ENCODE peak calls at places on chromosomes 4 and X, in four cellular contexts. X is AG10803, J is kidney epithelial cell, I is lower leg skin. Z is an unnamed sample.

GRCh38 chrX:150897371-150898319 is 823 bp downstream of the CD99L2 start:
- DNase-seq in X (peak), J (no peak), I (peak), Z (no peak)

GRCh38 chr4:168631241-168632151 is 134.6 kb downstream of the PALLD start:
- DNase-seq in X (peak), J (no peak), I (peak), Z (no peak)

GRCh38 chr4:149512489-149512888 is 303.2 kb downstream of the IQCM start:
- DNase-seq in X (peak), J (no peak), I (no peak), Z (no peak)

GRCh38 chrX:111302284-111302683 is 32.0 kb upstream of the CAPN6 start:
- DNase-seq in X (no peak), J (no peak), I (no peak), Z (no peak)

GRCh38 chr4:8123389-8123788 is 35.2 kb downstream of the ABLIM2 start:
- DNase-seq in X (no peak), J (no peak), I (no peak), Z (no peak)

GRCh38 chr4:151176711-151177110 is 77.3 kb downstream of the RPS3A start:
- DNase-seq in X (no peak), J (no peak), I (no peak), Z (no peak)

GRCh38 chrX:110795645-110796510 is at the start of gene CHRDL1:
- DNase-seq in X (no peak), J (no peak), I (peak), Z (no peak)

GRCh38 chrX:46989548-46989947 is 77.3 kb downstream of the JADE3 start:
- DNase-seq in X (no peak), J (no peak), I (no peak), Z (no peak)

GRCh38 chr4:118173956-118174355 is 139.7 kb downstream of the NDST3 start:
- DNase-seq in X (peak), J (no peak), I (no peak), Z (no peak)

GRCh38 chr4:75891611-75892010 is 10.6 kb downstream of the PPEF2 start:
- DNase-seq in X (no peak), J (no peak), I (peak), Z (no peak)

GRCh38 chr4:186019264-186019663 is 49.7 kb upstream of the TLR3 start:
- DNase-seq in X (no peak), J (peak), I (no peak), Z (no peak)

GRCh38 chrX:74160358-74160757 is 143.6 kb upstream of the ZCCHC13 start:
- DNase-seq in X (peak), J (no peak), I (no peak), Z (no peak)

GRCh38 chr4:27090406-27090805 is 229.8 kb downstream of the STIM2 start:
- DNase-seq in X (no peak), J (no peak), I (peak), Z (no peak)

GRCh38 chr4:144663852-144664488 is 18.0 kb downstream of the HHIP start:
- DNase-seq in X (no peak), J (no peak), I (no peak), Z (no peak)

GRCh38 chr4:6019316-6020263 is 1.4 kb upstream of the C4orf50 start:
- DNase-seq in X (peak), J (no peak), I (no peak), Z (no peak)

GRCh38 chrX:120769576-120770341 is 105.9 kb downstream of the CT47B1 start:
- DNase-seq in X (peak), J (peak), I (no peak), Z (no peak)

GRCh38 chr4:112766422-112766821 is 129.5 kb downstream of the LARP7 start:
- DNase-seq in X (peak), J (no peak), I (no peak), Z (no peak)
- TF ChIP-seq CTCF in X (peak), J (peak), I (no peak), Z (peak)

GRCh38 chr4:38040619-38041018 is 80.4 kb downstream of the PTTG2 start:
- DNase-seq in X (no peak), J (no peak), I (no peak), Z (no peak)
- TF ChIP-seq CTCF in X (no peak), J (no peak), I (no peak), Z (no peak)

DNA sequence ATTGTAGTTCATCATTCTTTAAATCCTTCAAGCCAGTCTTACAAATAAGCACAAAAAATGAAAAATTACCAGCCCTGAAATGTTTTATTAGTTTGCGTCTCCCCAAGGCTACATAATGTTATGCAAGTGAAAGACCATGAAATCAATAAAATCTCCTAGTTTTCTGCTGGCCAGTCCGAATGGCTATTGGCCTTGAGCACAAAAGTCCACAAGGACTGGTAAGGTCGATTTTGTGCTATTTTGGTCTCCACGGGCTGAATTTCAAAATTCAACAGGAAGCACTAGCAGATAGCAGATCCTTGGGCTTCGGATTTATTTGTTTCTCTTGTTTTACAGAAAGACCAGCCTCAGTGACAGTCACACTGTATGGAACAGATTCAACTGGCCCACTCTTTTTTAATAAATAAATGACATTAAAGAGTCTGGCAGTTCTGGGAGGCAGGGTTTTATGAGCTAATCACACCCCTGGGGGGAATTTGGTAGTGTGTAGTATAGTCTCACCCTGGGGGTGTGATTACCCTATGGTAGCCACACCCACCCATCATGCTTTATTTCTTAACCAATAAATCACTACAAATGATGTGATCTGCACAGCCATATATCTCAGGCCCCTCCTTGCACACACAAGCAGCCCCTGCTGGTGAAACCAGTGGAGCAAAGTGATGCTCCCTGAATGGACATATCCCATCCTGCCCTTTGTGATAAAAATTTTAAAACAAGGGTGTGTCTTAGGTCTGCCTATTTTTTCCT is 51.1 kb upstream of the TMEM33 start:
- DNase-seq in X (no peak), J (no peak), I (no peak), Z (no peak)
- TF ChIP-seq CTCF in X (no peak), J (no peak), I (no peak), Z (no peak)

GRCh38 chr4:100849319-100849718 is 331.5 kb upstream of the EMCN start:
- DNase-seq in X (no peak), J (no peak), I (no peak), Z (no peak)

GRCh38 chr4:100852326-100852725 is 334.5 kb upstream of the EMCN start:
- DNase-seq in X (no peak), J (no peak), I (no peak), Z (no peak)

GRCh38 chr4:100843897-100844296 is 326.1 kb upstream of the EMCN start:
- DNase-seq in X (peak), J (no peak), I (no peak), Z (no peak)

DNA sequence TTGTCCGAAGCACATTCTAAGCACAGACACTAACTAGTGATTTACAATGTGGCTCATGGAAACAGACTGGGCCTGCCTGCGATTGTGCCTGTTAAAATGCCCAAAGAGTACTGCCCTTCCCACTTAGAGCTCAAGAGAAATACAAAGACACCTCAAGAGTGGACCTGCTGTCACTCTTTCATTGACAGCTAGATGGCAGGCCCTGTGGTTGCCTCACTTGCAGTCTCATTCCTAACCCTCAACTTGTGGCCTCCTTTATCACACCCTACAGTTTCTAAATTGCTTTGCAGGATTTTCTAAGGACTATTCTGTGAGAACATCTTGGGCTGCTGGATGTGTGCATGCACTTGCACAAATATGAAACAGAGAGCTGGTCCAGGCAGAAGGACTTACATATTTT is 331.0 kb upstream of the EMCN start:
- DNase-seq in X (no peak), J (no peak), I (no peak), Z (no peak)
- TF ChIP-seq CTCF in X (no peak), J (peak), I (no peak), Z (peak)

GRCh38 chr4:88573995-88574394 is 18.3 kb upstream of the HERC3 start:
- DNase-seq in X (no peak), J (no peak), I (no peak), Z (no peak)
- TF ChIP-seq CTCF in X (peak), J (peak), I (no peak), Z (peak)

GRCh38 chr4:157170321-157170720 is 50.2 kb upstream of the GRIA2 start:
- DNase-seq in X (peak), J (no peak), I (no peak), Z (no peak)

GRCh38 chr4:157172011-157172410 is 48.5 kb upstream of the GRIA2 start:
- DNase-seq in X (peak), J (no peak), I (no peak), Z (no peak)
- TF ChIP-seq CTCF in X (peak), J (peak), I (no peak), Z (peak)